ENCODE peak calls at places on chromosomes 12 and 14, in nine cellular contexts. One of them, this sample, is unnamed.
A peak's percentile ranks its signal among the peaks of the same experiment; 100 is the strongest.

GRCh38 chr12:10364839-10365681 is 24.8 kb downstream of the KLRK1 start:
- DNase-seq in left lung: peak; percentile 76
- DNase-seq in MM.1S: peak; percentile 67
- DNase-seq in testis: peak; percentile 79
- DNase-seq in uterus: peak; percentile 61
- DNase-seq in DND-41: peak; percentile 83
- DNase-seq in K562: peak; percentile 73
- DNase-seq in upper lobe of right lung: no peak
- DNase-seq in lung: peak; percentile 67
- DNase-seq in this sample: no peak

GRCh38 chr14:31391473-31391872 is 28.9 kb downstream of the HEATR5A start:
- DNase-seq in lung: no peak
- DNase-seq in K562: no peak
- DNase-seq in testis: no peak
- DNase-seq in MM.1S: no peak
- DNase-seq in upper lobe of right lung: no peak
- DNase-seq in left lung: no peak
- DNase-seq in uterus: no peak
- DNase-seq in DND-41: no peak
- DNase-seq in this sample: no peak

GRCh38 chr14:75525969-75526368 is 3.7 kb downstream of the BATF start:
- DNase-seq in K562: no peak
- DNase-seq in DND-41: no peak
- DNase-seq in uterus: no peak
- DNase-seq in MM.1S: no peak
- DNase-seq in left lung: no peak
- DNase-seq in upper lobe of right lung: no peak
- DNase-seq in lung: no peak
- DNase-seq in testis: no peak
- DNase-seq in this sample: no peak

GRCh38 chr14:69666112-69666511 is 54.7 kb downstream of the SUSD6 start:
- DNase-seq in testis: no peak
- DNase-seq in MM.1S: no peak
- DNase-seq in K562: no peak
- DNase-seq in DND-41: no peak
- DNase-seq in upper lobe of right lung: no peak
- DNase-seq in uterus: no peak
- DNase-seq in lung: no peak
- DNase-seq in left lung: no peak
- DNase-seq in this sample: no peak

GRCh38 chr12:57280234-57281062 is 29.5 kb upstream of the STAC3 start:
- DNase-seq in lung: peak; percentile 42
- DNase-seq in testis: no peak
- DNase-seq in MM.1S: no peak
- DNase-seq in K562: peak; percentile 89
- DNase-seq in DND-41: peak; percentile 60
- DNase-seq in uterus: peak; percentile 50
- DNase-seq in upper lobe of right lung: no peak
- DNase-seq in left lung: peak; percentile 61
- DNase-seq in this sample: no peak

GRCh38 chr12:57224278-57224972 is 5.1 kb upstream of the SHMT2 start:
- DNase-seq in left lung: no peak
- DNase-seq in upper lobe of right lung: no peak
- DNase-seq in uterus: no peak
- DNase-seq in MM.1S: no peak
- DNase-seq in lung: no peak
- DNase-seq in DND-41: no peak
- DNase-seq in K562: no peak
- DNase-seq in testis: no peak
- DNase-seq in this sample: no peak

GRCh38 chr12:56116267-56117081 is at the start of gene RPL41:
- DNase-seq in K562: peak; percentile 97
- DNase-seq in uterus: peak; percentile 95
- DNase-seq in testis: peak; percentile 98
- DNase-seq in lung: peak; percentile 95
- DNase-seq in left lung: peak; percentile 94
- DNase-seq in DND-41: peak; percentile 95
- DNase-seq in MM.1S: peak; percentile 93
- DNase-seq in upper lobe of right lung: peak; percentile 94
- DNase-seq in this sample: peak; percentile 91

GRCh38 chr14:65788876-65789859 is 376.6 kb downstream of the FUT8 start:
- DNase-seq in testis: no peak
- DNase-seq in left lung: no peak
- DNase-seq in K562: no peak
- DNase-seq in MM.1S: no peak
- DNase-seq in DND-41: no peak
- DNase-seq in upper lobe of right lung: no peak
- DNase-seq in uterus: no peak
- DNase-seq in lung: no peak
- DNase-seq in this sample: peak; percentile 72

GRCh38 chr14:74612346-74613021 is 447 bp upstream of the LTBP2 start:
- DNase-seq in testis: peak; percentile 84
- DNase-seq in upper lobe of right lung: peak; percentile 90
- DNase-seq in MM.1S: peak; percentile 58
- DNase-seq in lung: peak; percentile 69
- DNase-seq in uterus: peak; percentile 83
- DNase-seq in K562: peak; percentile 83
- DNase-seq in DND-41: peak; percentile 72
- DNase-seq in left lung: peak; percentile 75
- DNase-seq in this sample: peak; percentile 58

GRCh38 chr12:13209279-13210021 is 12.9 kb downstream of the EMP1 start:
- DNase-seq in testis: no peak
- DNase-seq in MM.1S: no peak
- DNase-seq in left lung: no peak
- DNase-seq in lung: no peak
- DNase-seq in upper lobe of right lung: no peak
- DNase-seq in uterus: no peak
- DNase-seq in DND-41: no peak
- DNase-seq in K562: no peak
- DNase-seq in this sample: no peak

GRCh38 chr12:57904426-57904825 is 36.9 kb upstream of the ATP23 start:
- DNase-seq in uterus: no peak
- DNase-seq in testis: no peak
- DNase-seq in lung: no peak
- DNase-seq in upper lobe of right lung: no peak
- DNase-seq in left lung: no peak
- DNase-seq in DND-41: no peak
- DNase-seq in MM.1S: no peak
- DNase-seq in K562: no peak
- DNase-seq in this sample: no peak

GRCh38 chr12:126055521-126055920 is 990.3 kb downstream of the AACS start:
- DNase-seq in MM.1S: no peak
- DNase-seq in lung: no peak
- DNase-seq in K562: no peak
- DNase-seq in DND-41: no peak
- DNase-seq in uterus: no peak
- DNase-seq in left lung: no peak
- DNase-seq in testis: no peak
- DNase-seq in upper lobe of right lung: no peak
- DNase-seq in this sample: no peak

GRCh38 chr12:71503579-71504470 is 64.2 kb downstream of the LGR5 start:
- DNase-seq in lung: no peak
- DNase-seq in upper lobe of right lung: no peak
- DNase-seq in K562: no peak
- DNase-seq in MM.1S: no peak
- DNase-seq in testis: no peak
- DNase-seq in DND-41: no peak
- DNase-seq in uterus: no peak
- DNase-seq in left lung: no peak
- DNase-seq in this sample: no peak

GRCh38 chr12:34305176-34305575 is 282.9 kb downstream of the ALG10 start:
- DNase-seq in K562: no peak
- DNase-seq in uterus: no peak
- DNase-seq in left lung: no peak
- DNase-seq in testis: no peak
- DNase-seq in MM.1S: no peak
- DNase-seq in lung: no peak
- DNase-seq in DND-41: no peak
- DNase-seq in upper lobe of right lung: no peak
- DNase-seq in this sample: no peak

GRCh38 chr12:34304001-34304400 is 281.7 kb downstream of the ALG10 start:
- DNase-seq in uterus: no peak
- DNase-seq in K562: no peak
- DNase-seq in left lung: no peak
- DNase-seq in DND-41: no peak
- DNase-seq in lung: no peak
- DNase-seq in upper lobe of right lung: no peak
- DNase-seq in testis: no peak
- DNase-seq in MM.1S: no peak
- DNase-seq in this sample: no peak

GRCh38 chr12:34303091-34303870 is 281.0 kb downstream of the ALG10 start:
- DNase-seq in DND-41: no peak
- DNase-seq in K562: no peak
- DNase-seq in lung: no peak
- DNase-seq in testis: no peak
- DNase-seq in left lung: no peak
- DNase-seq in MM.1S: no peak
- DNase-seq in uterus: no peak
- DNase-seq in upper lobe of right lung: no peak
- DNase-seq in this sample: no peak

GRCh38 chr12:34304546-34304945 is 282.2 kb downstream of the ALG10 start:
- DNase-seq in upper lobe of right lung: no peak
- DNase-seq in MM.1S: no peak
- DNase-seq in DND-41: no peak
- DNase-seq in lung: no peak
- DNase-seq in left lung: no peak
- DNase-seq in testis: no peak
- DNase-seq in uterus: no peak
- DNase-seq in K562: no peak
- DNase-seq in this sample: no peak

DNA sequence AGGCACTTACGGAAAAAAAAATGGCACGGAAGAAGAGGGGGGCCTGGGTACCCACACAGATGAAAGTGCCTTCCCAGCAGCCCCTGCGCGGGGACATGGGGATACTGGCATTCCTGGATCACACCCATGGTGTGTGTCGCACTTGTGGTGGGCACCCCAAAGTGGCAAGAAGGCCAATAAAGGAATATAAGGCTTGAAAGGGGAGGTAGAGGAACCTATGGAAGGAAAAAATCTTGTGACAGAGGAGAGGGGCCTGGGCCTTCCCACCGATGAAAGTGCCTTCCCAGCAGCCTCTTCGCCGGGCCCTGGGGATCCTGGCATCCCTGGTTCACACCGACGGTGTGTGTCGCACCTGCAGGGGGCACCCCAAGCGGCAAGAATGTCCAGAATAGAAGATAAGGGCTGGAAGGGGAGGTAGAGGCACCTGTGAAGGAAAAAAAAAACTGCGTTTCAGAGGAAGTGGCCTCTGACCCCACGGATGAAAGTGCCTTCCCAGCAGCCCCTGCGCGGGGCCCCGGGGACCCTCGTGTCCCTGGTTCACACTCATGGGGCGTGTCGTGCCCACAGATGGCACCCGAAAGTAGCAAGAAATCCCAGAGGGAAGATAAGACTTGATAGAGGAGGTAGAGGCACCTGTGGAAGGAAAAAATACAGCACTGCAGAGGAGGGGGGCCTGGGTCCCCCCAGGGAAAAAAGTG is 284.0 kb downstream of the ALG10 start:
- DNase-seq in MM.1S: no peak
- DNase-seq in uterus: no peak
- DNase-seq in K562: no peak
- DNase-seq in left lung: no peak
- DNase-seq in DND-41: no peak
- DNase-seq in lung: no peak
- DNase-seq in upper lobe of right lung: no peak
- DNase-seq in testis: no peak
- DNase-seq in this sample: no peak
- H3K9me3 ChIP-seq in MM.1S: no peaks in the 10 kb centered on the region
- H3K9me3 ChIP-seq in uterus: peaks cover 11% of the 10 kb centered on the region
- H3K9me3 ChIP-seq in K562: no peaks in the 10 kb centered on the region
- H3K9me3 ChIP-seq in left lung: peaks cover 97% of the 10 kb centered on the region
- H3K9me3 ChIP-seq in DND-41: peaks cover 70% of the 10 kb centered on the region
- H3K9me3 ChIP-seq in lung: no peaks in the 10 kb centered on the region
- H3K9me3 ChIP-seq in upper lobe of right lung: no peaks in the 10 kb centered on the region
- H3K9me3 ChIP-seq in testis: no peaks in the 10 kb centered on the region
- H3K9me3 ChIP-seq in this sample: no peaks in the 10 kb centered on the region

DNA sequence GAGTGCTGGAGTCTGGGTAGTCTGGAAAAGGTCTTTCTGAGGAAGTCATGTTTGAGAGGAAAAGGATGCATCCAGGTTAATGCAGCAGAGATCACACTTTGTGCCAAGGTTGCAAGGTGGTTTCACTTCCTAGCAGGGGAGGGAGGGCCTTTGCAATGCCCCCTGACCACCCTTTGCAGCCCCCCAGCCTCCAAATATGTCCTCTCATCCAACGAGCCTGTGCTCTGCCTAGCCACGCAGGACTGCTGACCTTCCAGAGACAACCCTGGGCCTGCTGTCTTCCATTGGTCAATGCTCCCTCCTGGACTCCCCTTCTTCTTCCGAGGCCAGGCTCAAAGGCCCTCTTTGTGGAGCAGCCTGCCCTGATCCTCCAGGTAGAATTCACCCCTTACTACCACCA is 47.3 kb upstream of the TUNAR start:
- DNase-seq in DND-41: no peak
- DNase-seq in K562: no peak
- DNase-seq in left lung: no peak
- DNase-seq in upper lobe of right lung: no peak
- DNase-seq in testis: no peak
- DNase-seq in MM.1S: no peak
- DNase-seq in lung: no peak
- DNase-seq in uterus: no peak
- DNase-seq in this sample: no peak
- H3K27me3 ChIP-seq in DND-41: no peaks in the 10 kb centered on the region
- H3K27me3 ChIP-seq in K562: no peaks in the 10 kb centered on the region
- H3K27me3 ChIP-seq in left lung: peaks cover 25% of the 10 kb centered on the region
- H3K27me3 ChIP-seq in upper lobe of right lung: no peaks in the 10 kb centered on the region
- H3K27me3 ChIP-seq in testis: no peaks in the 10 kb centered on the region
- H3K27me3 ChIP-seq in MM.1S: no peaks in the 10 kb centered on the region
- H3K27me3 ChIP-seq in lung: no peaks in the 10 kb centered on the region
- H3K27me3 ChIP-seq in uterus: no peaks in the 10 kb centered on the region
- H3K27me3 ChIP-seq in this sample: no peaks in the 10 kb centered on the region

DNA sequence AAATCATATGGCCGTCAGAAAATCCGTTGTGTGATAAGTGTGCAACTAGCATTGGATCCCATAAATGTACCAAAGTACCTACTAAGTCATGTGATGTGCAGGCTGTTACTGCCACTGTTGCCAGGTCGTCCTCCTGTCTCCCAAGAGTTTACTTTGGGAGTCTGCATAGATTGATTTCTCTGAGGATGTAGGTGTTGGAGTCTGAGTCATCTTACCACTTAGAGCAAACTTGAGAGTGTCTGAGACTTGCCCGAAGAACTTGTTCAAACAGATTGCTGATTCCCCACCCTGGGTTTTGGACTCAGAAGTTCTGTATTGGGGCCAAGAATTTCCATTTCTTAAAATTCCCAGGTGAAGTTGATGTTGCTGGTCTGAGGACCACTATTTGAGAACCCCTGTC is 11.4 kb downstream of the TMX1 start:
- DNase-seq in K562: no peak
- DNase-seq in lung: no peak
- DNase-seq in MM.1S: no peak
- DNase-seq in upper lobe of right lung: no peak
- DNase-seq in uterus: no peak
- DNase-seq in DND-41: no peak
- DNase-seq in left lung: no peak
- DNase-seq in testis: no peak
- DNase-seq in this sample: no peak
- H3K36me3 ChIP-seq in K562: peaks cover 90% of the 10 kb centered on the region
- H3K36me3 ChIP-seq in lung: peaks cover 12% of the 10 kb centered on the region
- H3K36me3 ChIP-seq in MM.1S: no peaks in the 10 kb centered on the region
- H3K36me3 ChIP-seq in upper lobe of right lung: peaks cover 75% of the 10 kb centered on the region
- H3K36me3 ChIP-seq in uterus: no peaks in the 10 kb centered on the region
- H3K36me3 ChIP-seq in DND-41: peaks cover 98% of the 10 kb centered on the region
- H3K36me3 ChIP-seq in left lung: peaks cover 92% of the 10 kb centered on the region
- H3K36me3 ChIP-seq in testis: no peaks in the 10 kb centered on the region
- H3K36me3 ChIP-seq in this sample: peaks cover 85% of the 10 kb centered on the region

GRCh38 chr14:35419429-35419841 is 14.9 kb upstream of the NFKBIA start:
- DNase-seq in testis: no peak
- DNase-seq in MM.1S: no peak
- DNase-seq in upper lobe of right lung: no peak
- DNase-seq in uterus: no peak
- DNase-seq in DND-41: no peak
- DNase-seq in K562: no peak
- DNase-seq in lung: no peak
- DNase-seq in left lung: no peak
- DNase-seq in this sample: no peak
- H3K9me3 ChIP-seq in testis: no peaks in the 10 kb centered on the region
- H3K9me3 ChIP-seq in MM.1S: no peaks in the 10 kb centered on the region
- H3K9me3 ChIP-seq in upper lobe of right lung: no peaks in the 10 kb centered on the region
- H3K9me3 ChIP-seq in uterus: no peaks in the 10 kb centered on the region
- H3K9me3 ChIP-seq in DND-41: no peaks in the 10 kb centered on the region
- H3K9me3 ChIP-seq in K562: no peaks in the 10 kb centered on the region
- H3K9me3 ChIP-seq in lung: no peaks in the 10 kb centered on the region
- H3K9me3 ChIP-seq in left lung: no peaks in the 10 kb centered on the region
- H3K9me3 ChIP-seq in this sample: peaks cover 6% of the 10 kb centered on the region

This sample was measured in WERI-Rb-1.